ENCODE peak calls at places on chromosomes 12 and 14, in seven cellular contexts. O is hepatocyte, D is MM.1S, V is PC-3, E is PC-9, P is GM23338, I is SK-N-SH. X is an unnamed sample. For H3K9me2 and H3K4me1, the result is how much of the 10 kb centered on the place peaks cover.

GRCh38 chr14:100698719-100699448 is 27.8 kb upstream of the DLK1 start:
- DNase-seq in V (no peak), P (no peak), D (no peak), E (no peak), I (no peak), O (no peak), X (no peak)

GRCh38 chr14:60722163-60722835 is 1.9 kb downstream of the SIX4 start:
- DNase-seq in D (peak), V (peak), I (peak), E (peak), O (peak), P (peak), X (peak)

GRCh38 chr12:66304296-66304915 is 2.1 kb downstream of the HELB start:
- DNase-seq in P (no peak), O (no peak), D (peak), I (no peak), E (no peak), V (no peak), X (peak)

GRCh38 chr14:98227000-98227726 is 1044.8 kb downstream of the BCL11B start:
- DNase-seq in E (no peak), D (peak), V (no peak), O (no peak), I (no peak), P (no peak), X (no peak)

GRCh38 chr12:8914716-8915526 is 612 bp downstream of the PHC1 start:
- DNase-seq in I (peak), O (peak), D (peak), P (peak), V (peak), E (peak), X (peak)

GRCh38 chr14:54440454-54440853 is 720 bp downstream of the CNIH1 start:
- DNase-seq in P (no peak), E (no peak), V (no peak), O (peak), I (no peak), D (no peak), X (peak)

GRCh38 chr12:124428136-124428791 is 133.4 kb downstream of the RFLNA start:
- DNase-seq in O (peak), D (no peak), E (no peak), V (no peak), I (peak), P (no peak), X (no peak)

GRCh38 chr14:69842671-69843407 is 36.4 kb upstream of the SMOC1 start:
- DNase-seq in P (no peak), I (no peak), V (no peak), E (no peak), D (no peak), O (no peak), X (no peak)

GRCh38 chr12:93798752-93799151 is 121.6 kb downstream of the CRADD start:
- DNase-seq in E (no peak), D (no peak), P (peak), I (no peak), O (no peak), V (no peak), X (no peak)

GRCh38 chr12:2961705-2962104 is 2.5 kb downstream of the TEAD4 start:
- DNase-seq in O (no peak), P (peak), V (no peak), E (no peak), I (no peak), D (no peak), X (no peak)

GRCh38 chr14:52694761-52695480 is 437 bp downstream of the ERO1A start:
- DNase-seq in V (peak), I (peak), D (peak), O (peak), P (peak), E (peak), X (peak)

GRCh38 chr12:101940400-101940950 is 63.1 kb downstream of the DRAM1 start:
- DNase-seq in O (no peak), V (no peak), P (no peak), I (no peak), D (no peak), E (no peak), X (no peak)

GRCh38 chr12:6452245-6452731 is 446 bp downstream of the TAPBPL start:
- DNase-seq in E (no peak), P (no peak), O (peak), I (peak), V (no peak), D (peak), X (no peak)

GRCh38 chr12:106287364-106287763 is 15.2 kb upstream of the TCP11L2 start:
- DNase-seq in D (no peak), O (no peak), E (no peak), P (no peak), V (peak), I (no peak), X (no peak)

GRCh38 chr14:58823309-58823708 is 185.5 kb downstream of the DACT1 start:
- DNase-seq in D (no peak), I (no peak), P (no peak), E (no peak), V (no peak), O (no peak), X (no peak)

GRCh38 chr14:101719045-101719645 is 42.4 kb upstream of the PPP2R5C start:
- DNase-seq in V (no peak), E (peak), I (no peak), D (no peak), O (no peak), P (no peak), X (no peak)

GRCh38 chr12:126819554-126819953 is 1447.4 kb upstream of the TMEM132C start:
- DNase-seq in O (no peak), P (no peak), D (no peak), I (no peak), V (no peak), E (no peak), X (no peak)

GRCh38 chr12:46386877-46387629 is 14.5 kb upstream of the SLC38A2 start:
- DNase-seq in E (peak), O (no peak), D (peak), V (peak), P (peak), I (no peak), X (peak)

GRCh38 chr12:11710906-11711305 is 61.4 kb downstream of the ETV6 start:
- DNase-seq in I (no peak), D (no peak), P (no peak), O (no peak), E (no peak), V (no peak), X (no peak)

GRCh38 chr14:58607571-58608317 is 30.0 kb upstream of the DACT1 start:
- DNase-seq in I (no peak), D (no peak), P (no peak), E (peak), O (no peak), V (peak), X (no peak)

GRCh38 chr14:41605550-41606248 is 977 bp upstream of the LRFN5 start:
- DNase-seq in P (peak), E (no peak), I (no peak), D (no peak), V (no peak), O (peak), X (no peak)

GRCh38 chr12:82375201-82375600 is 16.9 kb downstream of the METTL25 start:
- DNase-seq in O (no peak), V (no peak), E (no peak), I (no peak), P (no peak), D (no peak), X (no peak)

GRCh38 chr12:25797949-25798348 is 160.5 kb upstream of the RASSF8 start:
- DNase-seq in D (no peak), I (no peak), P (no peak), O (no peak), E (no peak), V (no peak), X (no peak)

GRCh38 chr12:25800101-25800500 is 158.4 kb upstream of the RASSF8 start:
- DNase-seq in E (no peak), O (no peak), I (no peak), D (peak), P (no peak), V (peak), X (no peak)

GRCh38 chr12:25797335-25797863 is 161.1 kb upstream of the RASSF8 start:
- DNase-seq in I (no peak), O (no peak), P (no peak), E (peak), V (peak), D (no peak), X (no peak)

GRCh38 chr12:25806271-25806670 is 152.2 kb upstream of the RASSF8 start:
- DNase-seq in V (peak), O (no peak), P (no peak), D (peak), E (no peak), I (no peak), X (no peak)

DNA sequence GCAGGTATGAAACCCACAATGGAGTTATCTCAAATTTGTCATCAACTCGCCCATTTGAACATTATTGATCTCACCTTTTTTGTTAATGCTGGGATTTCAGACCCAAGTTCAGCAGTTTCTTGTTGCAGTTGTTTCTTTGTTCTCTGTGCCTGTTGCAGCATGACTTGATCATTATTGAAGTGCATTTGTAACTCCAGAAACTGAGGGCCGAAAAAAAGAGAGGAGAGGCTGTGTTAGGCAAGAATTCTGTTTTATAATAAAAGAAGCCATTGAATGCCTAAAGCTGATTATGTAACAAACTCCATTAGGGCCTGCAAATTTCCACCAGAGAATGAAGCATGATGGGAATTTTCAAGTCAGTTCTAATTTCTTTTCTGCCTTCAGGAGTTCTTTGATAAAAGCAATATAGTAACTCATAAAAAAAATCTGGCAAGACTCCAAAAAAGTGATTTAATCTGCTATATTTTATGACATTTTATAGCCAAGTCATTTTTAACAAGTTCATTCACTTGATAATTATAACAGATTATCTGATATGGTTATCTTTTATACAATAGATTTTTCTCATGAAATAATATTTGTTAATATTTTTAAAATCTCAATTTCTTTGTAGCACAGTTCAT is 156.8 kb upstream of the RASSF8 start:
- DNase-seq in E (no peak), O (no peak), D (no peak), P (no peak), I (no peak), V (peak), X (no peak)
- H3K9me2 ChIP-seq in E (under half), O (under half), D (under half), P (under half), I (under half), V (under half), X (under half)

GRCh38 chr12:88855301-88855700 is 275.0 kb upstream of the KITLG start:
- DNase-seq in V (no peak), O (no peak), I (no peak), P (no peak), D (peak), E (no peak), X (no peak)
- H3K27ac ChIP-seq in V (no peak), O (no peak), I (no peak), P (no peak), D (peak), E (no peak), X (no peak)

GRCh38 chr12:55704824-55705780 is 2.6 kb downstream of the ITGA7 start:
- DNase-seq in P (no peak), D (no peak), I (no peak), E (no peak), V (no peak), O (no peak), X (no peak)

GRCh38 chr12:55703288-55703687 is 4.4 kb downstream of the ITGA7 start:
- DNase-seq in O (no peak), E (no peak), P (no peak), V (no peak), I (no peak), D (no peak), X (no peak)

GRCh38 chr12:55705802-55706402 is 1.8 kb downstream of the ITGA7 start:
- DNase-seq in V (no peak), D (peak), E (no peak), I (no peak), O (no peak), P (peak), X (peak)

GRCh38 chr12:55702861-55703260 is 4.8 kb downstream of the ITGA7 start:
- DNase-seq in I (no peak), P (no peak), O (no peak), V (no peak), E (no peak), D (no peak), X (no peak)

DNA sequence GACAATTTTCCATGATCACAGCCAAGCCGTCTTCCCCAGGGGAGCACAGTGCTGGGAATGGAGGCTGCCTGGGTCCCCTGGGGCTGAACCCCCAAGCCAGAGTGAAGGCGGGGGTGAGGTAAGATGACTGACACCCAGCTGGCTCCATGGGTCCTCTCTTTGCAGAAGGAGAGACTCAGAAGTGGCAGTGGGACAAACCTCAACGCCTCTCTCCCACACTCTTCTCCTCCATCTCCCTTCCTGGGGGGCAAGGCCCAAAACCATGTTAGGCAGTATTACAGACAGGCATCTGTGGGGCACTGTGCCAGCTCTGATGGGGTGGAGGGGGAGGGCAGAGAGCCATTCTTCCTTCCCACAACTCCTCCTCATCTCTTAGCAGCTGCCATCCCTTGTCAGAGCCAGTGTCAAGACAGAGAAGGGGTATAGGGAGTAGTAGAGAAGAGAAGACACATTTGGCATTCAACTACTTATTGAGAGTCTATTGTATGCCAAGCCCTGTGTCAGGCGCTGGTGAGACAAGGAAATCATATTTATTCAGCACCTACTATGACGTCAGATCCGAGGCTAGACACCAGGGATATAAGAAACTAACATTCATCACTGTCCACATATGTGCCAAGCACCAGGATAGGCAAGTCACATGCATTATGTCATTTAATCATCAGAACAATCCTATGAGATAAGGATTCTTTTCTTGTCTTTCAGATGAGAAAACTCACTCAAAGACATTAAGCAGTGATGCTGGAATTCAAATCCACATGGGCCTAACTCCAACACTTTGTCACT is 3.5 kb downstream of the ITGA7 start:
- DNase-seq in V (no peak), E (no peak), D (no peak), O (no peak), I (no peak), P (no peak), X (no peak)
- H3K4me1 ChIP-seq in V (under half), E (under half), D (under half), O (under half), I (under half), P (under half), X (under half)

GRCh38 chr14:68844210-68844545 is 51.3 kb upstream of the ZFP36L1 start:
- DNase-seq in I (no peak), O (no peak), E (no peak), P (no peak), V (no peak), D (no peak), X (no peak)

GRCh38 chr14:68843471-68844209 is 50.8 kb upstream of the ZFP36L1 start:
- DNase-seq in P (peak), E (no peak), V (peak), I (peak), D (peak), O (peak), X (peak)

GRCh38 chr14:68841030-68841809 is 48.4 kb upstream of the ZFP36L1 start:
- DNase-seq in I (no peak), V (peak), O (no peak), E (no peak), D (no peak), P (no peak), X (no peak)

GRCh38 chr14:68840454-68840853 is 47.6 kb upstream of the ZFP36L1 start:
- DNase-seq in O (no peak), D (peak), I (no peak), E (no peak), V (no peak), P (no peak), X (no peak)

GRCh38 chr14:68842298-68842697 is 49.4 kb upstream of the ZFP36L1 start:
- DNase-seq in I (no peak), E (no peak), P (no peak), O (no peak), V (no peak), D (no peak), X (no peak)
- H3K9me2 ChIP-seq in I (under half), E (under half), P (under half), O (under half), V (under half), D (under half), X (under half)

GRCh38 chr14:37116933-37117844 is 55.2 kb downstream of the SLC25A21 start:
- DNase-seq in V (peak), E (peak), P (peak), I (no peak), D (no peak), O (peak), X (no peak)
- H3K27ac ChIP-seq in V (peak), E (peak), P (no peak), I (no peak), D (no peak), O (no peak), X (no peak)

DNA sequence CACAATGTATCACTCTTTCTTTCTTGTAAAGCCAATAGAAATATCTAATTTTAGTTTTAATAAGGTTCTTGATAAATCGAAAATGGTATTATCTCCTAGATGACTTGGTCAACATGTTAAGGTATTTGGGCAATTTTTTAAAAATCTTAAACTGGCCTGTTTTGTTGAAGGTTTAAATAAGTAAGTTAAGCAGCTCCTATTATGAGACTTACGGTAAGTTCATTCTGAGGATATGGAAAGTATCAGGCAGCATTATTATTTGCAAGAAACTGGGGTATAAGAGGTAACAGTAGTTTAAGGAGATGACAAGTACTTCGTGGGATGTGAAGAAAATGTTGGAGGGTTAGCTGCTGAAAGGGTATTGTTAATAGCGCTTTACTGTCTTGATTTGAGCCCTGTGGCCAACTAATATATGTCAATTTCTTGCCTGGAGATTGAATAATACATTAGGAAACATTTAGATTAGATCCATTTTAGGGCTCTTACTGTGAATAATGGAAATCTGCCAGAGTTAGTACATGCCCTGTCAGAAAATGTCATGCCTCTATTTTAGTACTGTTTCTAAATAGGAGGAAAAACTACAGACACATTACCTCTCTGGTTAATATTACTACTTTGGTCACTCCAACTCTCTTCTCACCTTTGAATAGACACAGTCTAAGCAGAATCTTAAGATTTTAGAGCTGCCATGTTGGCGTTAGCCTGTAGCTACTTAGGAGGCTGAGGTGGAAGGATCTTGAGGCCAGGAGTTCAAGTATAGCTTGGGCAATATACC is 5.0 kb downstream of the STRAP start:
- DNase-seq in I (no peak), P (no peak), E (no peak), D (no peak), O (no peak), V (no peak), X (no peak)
- H3K4me1 ChIP-seq in I (under half), P (under half), E (under half), D (under half), O (under half), V (under half), X (under half)